ENCODE peak calls at places on chromosomes 2 and 18, in seven cellular contexts. I is CD4-positive, alpha-beta T cell; R is A549; J is left lung; S is CD8-positive, alpha-beta T cell; K is right lobe of liver; U is heart left ventricle. A is an unnamed sample.

GRCh38 chr2:62789518-62789917 is 84.0 kb downstream of the EHBP1 start:
- ATAC-seq in J (no peak), K (peak; percentile 85), R (peak; percentile 53), I (no peak), S (no peak), U (no peak), A (no peak)

GRCh38 chr18:62300359-62300963 is 24.6 kb upstream of the TNFRSF11A start:
- ATAC-seq in I (peak; percentile 41), K (no peak), J (no peak), R (no peak), S (no peak), U (no peak), A (no peak)

GRCh38 chr2:11680181-11680900 is 10.3 kb upstream of the NTSR2 start:
- ATAC-seq in J (no peak), K (no peak), U (no peak), I (no peak), R (no peak), S (no peak), A (no peak)

GRCh38 chr18:13376298-13376840 is 157.8 kb downstream of the LDLRAD4 start:
- ATAC-seq in I (peak; percentile 24), K (no peak), U (no peak), S (peak; percentile 26), J (no peak), R (no peak), A (no peak)

GRCh38 chr2:224836263-224836662 is 120.1 kb upstream of the CCDC195 start:
- ATAC-seq in R (no peak), U (no peak), K (no peak), J (no peak), I (no peak), S (no peak), A (no peak)

GRCh38 chr2:209445485-209445884 is 21.6 kb downstream of the MAP2 start:
- ATAC-seq in R (no peak), U (no peak), K (no peak), S (no peak), J (no peak), I (no peak), A (no peak)

GRCh38 chr18:28723506-28723905 is 546.6 kb upstream of the CDH2 start:
- ATAC-seq in S (no peak), I (no peak), R (no peak), J (no peak), U (no peak), K (no peak), A (no peak)

GRCh38 chr2:230974096-230974913 is 21.6 kb upstream of the SPATA3 start:
- ATAC-seq in K (peak; percentile 33), R (no peak), S (peak; percentile 85), J (peak; percentile 80), I (peak; percentile 87), U (no peak), A (no peak)

GRCh38 chr18:34789768-34790344 is 79.8 kb downstream of the DTNA start:
- ATAC-seq in R (no peak), I (no peak), U (no peak), K (no peak), J (no peak), S (no peak), A (no peak)

GRCh38 chr2:88092773-88093172 is 25.1 kb downstream of the SMYD1 start:
- ATAC-seq in I (no peak), J (no peak), R (no peak), U (no peak), K (no peak), S (no peak), A (no peak)

GRCh38 chr18:50127516-50128229 is 67.3 kb downstream of the MYO5B start:
- ATAC-seq in U (no peak), S (no peak), J (no peak), R (no peak), K (no peak), I (no peak), A (no peak)

GRCh38 chr18:29154196-29154757 is 977.3 kb upstream of the CDH2 start:
- ATAC-seq in U (no peak), R (peak; percentile 84), I (no peak), K (no peak), J (no peak), S (no peak), A (no peak)

GRCh38 chr2:98564541-98565164 is 43.7 kb downstream of the COA5 start:
- ATAC-seq in J (no peak), R (no peak), U (no peak), S (no peak), I (no peak), K (no peak), A (no peak)

GRCh38 chr2:181126311-181126710 is 145.9 kb downstream of the UBE2E3 start:
- ATAC-seq in U (no peak), K (no peak), I (no peak), R (no peak), S (no peak), J (no peak), A (no peak)

GRCh38 chr2:13542061-13542460 is 825.3 kb downstream of the TRIB2 start:
- ATAC-seq in S (no peak), U (no peak), I (no peak), R (no peak), J (no peak), K (no peak), A (no peak)

GRCh38 chr2:13545320-13545719 is 828.6 kb downstream of the TRIB2 start:
- ATAC-seq in I (no peak), S (no peak), R (no peak), K (no peak), J (no peak), U (no peak), A (no peak)

GRCh38 chr2:13543550-13543949 is 826.8 kb downstream of the TRIB2 start:
- ATAC-seq in S (no peak), J (no peak), I (no peak), K (no peak), U (no peak), R (no peak), A (no peak)

GRCh38 chr2:13546131-13546530 is 829.4 kb downstream of the TRIB2 start:
- ATAC-seq in I (no peak), R (no peak), S (no peak), K (no peak), U (no peak), J (no peak), A (no peak)

GRCh38 chr2:13542642-13543041 is 825.9 kb downstream of the TRIB2 start:
- ATAC-seq in K (no peak), R (no peak), J (no peak), U (no peak), I (no peak), S (no peak), A (no peak)
- H3K9me3 ChIP-seq in K (no peaks in the 10 kb centered on the region), R (peaks cover 4% of the 10 kb centered on the region), J (no peaks in the 10 kb centered on the region), U (no peaks in the 10 kb centered on the region), I (no peaks in the 10 kb centered on the region), S (no peaks in the 10 kb centered on the region), A (no peaks in the 10 kb centered on the region)

DNA sequence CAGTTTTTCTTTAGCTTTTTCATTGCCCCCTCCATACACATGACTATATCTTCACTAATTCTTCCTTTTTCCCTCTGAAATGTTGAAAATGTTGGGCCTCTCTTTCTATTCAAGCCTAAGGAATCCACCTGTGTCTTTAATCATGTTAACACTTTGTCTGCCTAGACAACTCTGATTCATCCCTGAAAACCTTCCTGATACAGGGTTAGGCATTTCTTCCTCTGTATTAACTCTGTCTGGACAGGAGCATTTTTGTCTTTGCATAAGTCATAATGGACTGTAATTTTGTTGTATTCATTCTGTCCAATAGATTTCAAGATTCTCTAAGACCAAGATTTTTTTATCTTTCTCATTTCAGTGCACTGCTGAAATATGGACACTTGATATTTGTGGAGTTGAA is 297.3 kb downstream of the IKZF2 start:
- ATAC-seq in J (no peak), U (no peak), K (no peak), R (no peak), S (no peak), I (no peak), A (no peak)
- H3K9me3 ChIP-seq in J (no peaks in the 10 kb centered on the region), U (no peaks in the 10 kb centered on the region), K (no peaks in the 10 kb centered on the region), R (no peaks in the 10 kb centered on the region), S (no peaks in the 10 kb centered on the region), I (no peaks in the 10 kb centered on the region), A (no peaks in the 10 kb centered on the region)

GRCh38 chr2:32732912-32733472 is 105.1 kb downstream of the TTC27 start:
- ATAC-seq in I (no peak), K (no peak), J (no peak), U (no peak), S (no peak), R (no peak), A (no peak)

GRCh38 chr2:32735370-32735769 is 107.5 kb downstream of the TTC27 start:
- ATAC-seq in U (no peak), J (no peak), S (no peak), I (no peak), R (no peak), K (no peak), A (no peak)

GRCh38 chr2:32727157-32727556 is 99.3 kb downstream of the TTC27 start:
- ATAC-seq in R (no peak), J (no peak), S (no peak), K (peak; percentile 92), I (no peak), U (no peak), A (no peak)

DNA sequence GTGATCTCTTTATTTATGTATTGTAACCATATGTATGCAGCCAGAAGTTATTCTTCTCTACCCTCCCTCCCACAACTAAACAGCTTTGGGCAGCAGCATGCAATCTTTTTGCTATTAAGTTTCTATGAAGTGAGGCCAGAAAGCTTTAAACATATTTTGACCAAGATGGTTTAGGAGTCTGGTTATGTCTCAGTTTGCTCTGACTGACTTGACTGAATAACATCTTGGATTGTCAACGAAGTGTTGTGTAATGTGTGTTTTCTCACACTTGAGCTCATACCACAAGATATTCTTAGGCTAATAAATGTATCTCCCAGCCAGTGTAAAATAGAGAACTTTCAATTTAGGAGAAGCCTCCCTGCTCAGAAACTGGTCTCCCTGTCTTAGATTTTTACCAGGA is 104.3 kb downstream of the TTC27 start:
- ATAC-seq in R (no peak), I (no peak), J (peak; percentile 40), S (no peak), K (no peak), U (no peak), A (no peak)
- H3K9me3 ChIP-seq in R (no peaks in the 10 kb centered on the region), I (no peaks in the 10 kb centered on the region), J (no peaks in the 10 kb centered on the region), S (no peaks in the 10 kb centered on the region), K (no peaks in the 10 kb centered on the region), U (no peaks in the 10 kb centered on the region), A (no peaks in the 10 kb centered on the region)

GRCh38 chr2:71581015-71581414 is 127.7 kb downstream of the DYSF start:
- ATAC-seq in S (no peak), K (no peak), J (no peak), I (no peak), U (peak; percentile 39), R (no peak), A (no peak)

GRCh38 chr2:71578665-71579371 is 125.5 kb downstream of the DYSF start:
- ATAC-seq in R (no peak), K (no peak), I (no peak), S (no peak), U (peak; percentile 75), J (peak; percentile 57), A (peak; percentile 76)

GRCh38 chr2:71575966-71576365 is 122.6 kb downstream of the DYSF start:
- ATAC-seq in J (no peak), U (no peak), S (no peak), R (no peak), K (no peak), I (no peak), A (no peak)

GRCh38 chr2:71576541-71576940 is 123.2 kb downstream of the DYSF start:
- ATAC-seq in I (no peak), S (no peak), R (no peak), J (no peak), K (no peak), U (peak; percentile 21), A (peak; percentile 18)

DNA sequence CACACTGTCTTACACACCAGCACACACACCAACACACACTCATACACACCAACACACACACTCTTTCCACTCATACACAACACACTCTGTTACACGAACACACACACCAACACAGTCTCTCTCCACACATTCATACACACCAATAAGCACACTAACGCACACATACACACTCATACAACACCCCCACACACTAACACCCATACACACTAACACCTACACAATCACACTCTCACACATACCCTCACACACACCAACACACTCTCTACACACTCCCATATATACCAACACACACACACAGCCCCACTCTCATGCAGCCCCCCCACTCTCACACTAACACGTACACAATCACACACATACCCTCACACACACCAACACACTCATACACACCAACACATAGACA is 123.8 kb downstream of the DYSF start:
- ATAC-seq in I (no peak), K (no peak), J (no peak), R (no peak), U (no peak), S (no peak), A (no peak)
- H3K9me3 ChIP-seq in I (no peaks in the 10 kb centered on the region), K (no peaks in the 10 kb centered on the region), J (no peaks in the 10 kb centered on the region), R (no peaks in the 10 kb centered on the region), U (no peaks in the 10 kb centered on the region), S (no peaks in the 10 kb centered on the region), A (no peaks in the 10 kb centered on the region)